ENCODE peak calls at places on chromosomes 3 and 15, in four cellular contexts. A is H1, C is HepG2, V is GM12878. I is an unnamed sample. For H3K9me3, the result is how much of the 10 kb centered on the place peaks cover.

GRCh38 chr3:184366619-184367321 is 5.3 kb downstream of the POLR2H start:
- DNase-seq in V (no peak), C (peak), A (no peak), I (no peak)

GRCh38 chr3:130473416-130473815 is 43.6 kb upstream of the COL6A6 start:
- DNase-seq in A (no peak), V (no peak), C (no peak), I (no peak)

GRCh38 chr3:46082849-46083248 is 55.6 kb upstream of the XCR1 start:
- DNase-seq in C (no peak), A (no peak), V (no peak), I (no peak)

GRCh38 chr3:44989636-44990373 is 13.8 kb downstream of the EXOSC7 start:
- DNase-seq in A (no peak), V (no peak), C (no peak), I (no peak)

GRCh38 chr3:147921044-147921443 is 511.9 kb downstream of the ZIC1 start:
- DNase-seq in C (no peak), V (no peak), A (no peak), I (no peak)

GRCh38 chr3:157128771-157129671 is 30.9 kb downstream of the CCNL1 start:
- DNase-seq in A (no peak), C (peak), V (no peak), I (no peak)

GRCh38 chr3:79016587-79017380 is 751.0 kb downstream of the ROBO1 start:
- DNase-seq in C (no peak), V (no peak), A (no peak), I (no peak)

GRCh38 chr3:138468886-138469285 is 34.5 kb downstream of the ESYT3 start:
- DNase-seq in C (no peak), A (no peak), V (no peak), I (no peak)

GRCh38 chr3:30658328-30659052 is 52.1 kb downstream of the TGFBR2 start:
- DNase-seq in A (no peak), V (peak), C (peak), I (no peak)

GRCh38 chr3:94285874-94286273 is 223.0 kb downstream of the NSUN3 start:
- DNase-seq in C (no peak), V (no peak), A (no peak), I (no peak)

GRCh38 chr15:48459571-48460461 is 128.6 kb downstream of the DUT start:
- DNase-seq in C (no peak), V (no peak), A (no peak), I (no peak)

GRCh38 chr15:46059921-46060565 is 425.2 kb downstream of the SQOR start:
- DNase-seq in C (no peak), A (no peak), V (no peak), I (no peak)

DNA sequence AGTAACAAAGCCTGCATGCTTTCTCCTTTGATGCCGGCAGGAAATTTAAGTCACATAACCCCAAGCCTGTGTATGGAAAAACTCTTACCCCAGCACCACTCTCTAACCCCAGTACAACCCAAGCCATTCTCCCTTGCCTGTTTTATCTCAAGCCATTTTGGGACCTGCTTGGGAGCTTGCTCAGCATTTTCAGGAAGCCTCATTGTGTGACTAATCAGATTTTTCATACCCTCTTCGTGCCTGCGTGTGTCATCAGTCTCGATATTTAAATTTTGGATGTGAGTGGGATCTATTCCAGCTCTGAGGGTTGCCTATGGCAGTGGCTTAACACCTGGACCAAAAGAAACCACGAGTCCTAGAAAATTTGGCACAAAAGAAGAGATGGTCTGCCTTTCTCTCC is 426.2 kb downstream of the SQOR start:
- DNase-seq in A (no peak), C (no peak), V (no peak), I (no peak)
- H3K9me3 ChIP-seq in A (under half), C (half or more), V (under half), I (under half)

DNA sequence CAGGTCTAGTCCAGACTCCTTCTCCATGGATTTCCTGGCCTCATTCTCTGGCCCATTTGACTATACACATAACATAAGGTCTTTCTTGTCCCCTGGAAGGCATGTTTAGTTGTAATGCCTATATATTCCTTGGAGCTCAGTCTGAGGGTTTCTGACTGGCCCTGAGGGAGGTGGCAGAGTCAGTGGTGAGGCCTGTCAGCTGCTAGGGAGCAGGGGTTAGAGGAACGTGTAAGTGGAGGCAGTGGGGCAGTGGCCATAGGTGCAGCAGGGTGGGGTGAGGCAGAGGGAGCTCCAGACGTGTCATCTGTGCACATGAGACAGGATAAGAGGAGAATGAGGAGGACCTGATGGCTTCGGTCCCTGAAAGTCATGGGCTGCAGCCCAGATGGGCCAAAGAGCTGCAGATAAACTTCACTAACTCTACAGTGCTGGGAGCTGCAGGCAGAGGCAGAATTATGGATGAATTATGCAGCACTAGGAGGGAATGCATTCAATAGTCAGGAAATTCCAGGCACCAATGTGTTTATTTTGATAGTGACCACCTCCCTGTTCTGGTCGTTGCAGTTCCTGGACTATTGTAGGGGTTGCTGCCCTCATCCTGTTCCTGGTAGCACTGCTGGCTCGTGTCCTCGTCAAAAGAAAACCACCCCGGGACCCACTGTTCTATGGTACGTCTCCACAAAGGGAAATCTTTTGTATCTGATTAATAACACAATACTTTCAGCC is 5.0 kb downstream of the TM6SF1 start:
- DNase-seq in V (no peak), A (no peak), C (no peak), I (no peak)
- TF ChIP-seq SUZ12 in V (no peak), A (no peak), C (no peak), I (no peak)

DNA sequence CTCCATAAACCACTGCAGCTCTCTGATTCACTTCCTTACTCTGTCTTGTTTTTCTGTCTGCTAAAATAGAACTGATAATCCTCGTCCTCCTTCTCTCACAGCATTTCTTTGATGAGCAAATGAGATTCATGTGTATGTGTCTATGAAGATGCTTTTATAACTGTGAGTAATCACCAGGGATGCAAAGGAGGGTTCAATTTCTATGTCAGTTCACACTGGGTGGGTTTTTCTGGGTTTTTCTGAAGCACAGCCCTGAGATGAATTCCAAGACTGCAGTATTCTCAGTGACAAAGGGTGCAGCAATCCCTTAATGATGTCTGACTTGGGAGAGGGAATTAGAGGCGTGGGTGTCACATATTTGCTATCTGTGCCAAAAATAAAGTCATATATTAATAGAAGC is 746.7 kb upstream of the CFAP20DC start:
- DNase-seq in A (no peak), V (no peak), C (no peak), I (no peak)
- TF ChIP-seq YY1 in A (no peak), V (no peak), C (no peak), I (no peak)

GRCh38 chr15:27019687-27020086 is 48.7 kb downstream of the GABRG3 start:
- DNase-seq in A (no peak), V (no peak), C (no peak), I (no peak)
- H3K9me3 ChIP-seq in A (under half), V (under half), C (under half), I (under half)

I was measured in NT2/D1.